ENCODE peak calls at places on chromosome 19, in four cellular contexts. T, D, G and K are unnamed samples.

GRCh38 chr19:3407556-3408516 is 41.5 kb downstream of the NFIC start:
- DNase-seq in T (no peak), D (peak; percentile 39), G (no peak), K (peak; percentile 53)

GRCh38 chr19:2428027-2428690 is 773 bp upstream of the TIMM13 start:
- DNase-seq in T (no peak), D (no peak), G (no peak), K (no peak)

GRCh38 chr19:33207040-33207620 is 13.0 kb downstream of the LRP3 start:
- DNase-seq in T (no peak), D (no peak), G (no peak), K (no peak)

GRCh38 chr19:19040417-19040816 is 7.0 kb downstream of the ARMC6 start:
- DNase-seq in T (no peak), D (peak; percentile 59), G (peak; percentile 72), K (peak; percentile 97)

GRCh38 chr19:10344780-10345179 is 5.4 kb upstream of the ICAM3 start:
- DNase-seq in T (no peak), D (no peak), G (no peak), K (no peak)

GRCh38 chr19:2227415-2228156 is 8.5 kb downstream of the PLEKHJ1 start:
- DNase-seq in T (no peak), D (no peak), G (no peak), K (no peak)

GRCh38 chr19:1884291-1884718 is 991 bp downstream of the ABHD17A start:
- DNase-seq in T (no peak), D (no peak), G (no peak), K (no peak)

GRCh38 chr19:35164418-35164817 is 9.9 kb downstream of the FXYD5 start:
- DNase-seq in T (no peak), D (no peak), G (no peak), K (no peak)

GRCh38 chr19:31348416-31349159 is 648 bp downstream of the TSHZ3 start:
- DNase-seq in T (no peak), D (peak; percentile 37), G (no peak), K (peak; percentile 55)

GRCh38 chr19:10288662-10289166 is 1.0 kb upstream of the ICAM5 start:
- DNase-seq in T (no peak), D (no peak), G (no peak), K (no peak)

GRCh38 chr19:21698215-21698614 is 69.2 kb downstream of the ZNF100 start:
- DNase-seq in T (peak; percentile 1), D (peak; percentile 8), G (peak; percentile 0), K (peak; percentile 24)

GRCh38 chr19:3365447-3366103 is 808 bp upstream of the NFIC start:
- DNase-seq in T (no peak), D (peak; percentile 57), G (no peak), K (peak; percentile 73)

GRCh38 chr19:23957660-23958281 is 43.1 kb downstream of the ZNF726 start:
- DNase-seq in T (peak; percentile 70), D (peak; percentile 81), G (peak; percentile 33), K (peak; percentile 85)

GRCh38 chr19:40553885-40554857 is 22.5 kb upstream of the SHKBP1 start:
- DNase-seq in T (no peak), D (no peak), G (no peak), K (no peak)

GRCh38 chr19:7970716-7971448 is 27.4 kb upstream of the TIMM44 start:
- DNase-seq in T (no peak), D (no peak), G (no peak), K (peak; percentile 43)

GRCh38 chr19:15128162-15128770 is 21.1 kb downstream of the SYDE1 start:
- DNase-seq in T (no peak), D (no peak), G (no peak), K (no peak)

GRCh38 chr19:14473073-14473790 is 1.9 kb downstream of the PTGER1 start:
- DNase-seq in T (no peak), D (no peak), G (no peak), K (no peak)

GRCh38 chr19:43351998-43352746 is 1.3 kb upstream of the CD177 start:
- DNase-seq in T (no peak), D (no peak), G (no peak), K (no peak)

GRCh38 chr19:6530385-6531162 is at the start of gene TNFSF9:
- DNase-seq in T (peak; percentile 26), D (peak; percentile 68), G (peak; percentile 54), K (peak; percentile 79)

GRCh38 chr19:55673465-55673864 is 1.6 kb upstream of the EPN1 start:
- DNase-seq in T (no peak), D (no peak), G (no peak), K (no peak)

GRCh38 chr19:5470264-5470671 is 15.1 kb downstream of the ZNRF4 start:
- DNase-seq in T (no peak), D (no peak), G (no peak), K (no peak)

GRCh38 chr19:3818479-3818878 is 32.3 kb upstream of the MATK start:
- DNase-seq in T (peak; percentile 5), D (peak; percentile 35), G (peak; percentile 10), K (no peak)

GRCh38 chr19:2051771-2052704 is 994 bp upstream of the MKNK2 start:
- DNase-seq in T (no peak), D (no peak), G (no peak), K (peak; percentile 67)

GRCh38 chr19:17020823-17021222 is 5.8 kb downstream of the CPAMD8 start:
- DNase-seq in T (no peak), D (no peak), G (no peak), K (no peak)

GRCh38 chr19:610071-610800 is 20.6 kb downstream of the HCN2 start:
- DNase-seq in T (no peak), D (no peak), G (no peak), K (no peak)

GRCh38 chr19:46014534-46014933 is 8.3 kb downstream of the PGLYRP1 start:
- DNase-seq in T (no peak), D (no peak), G (no peak), K (no peak)

GRCh38 chr19:11381535-11382369 is 2.4 kb downstream of the EPOR start:
- DNase-seq in T (no peak), D (peak; percentile 75), G (no peak), K (peak; percentile 82)

GRCh38 chr19:43465468-43466120 is at the start of gene LYPD3:
- DNase-seq in T (no peak), D (no peak), G (no peak), K (peak; percentile 54)

GRCh38 chr19:10565028-10565566 is 713 bp downstream of the KRI1 start:
- DNase-seq in T (no peak), D (no peak), G (no peak), K (peak; percentile 20)

GRCh38 chr19:2166741-2167738 is 3.3 kb downstream of the DOT1L start:
- DNase-seq in T (no peak), D (peak; percentile 62), G (no peak), K (peak; percentile 78)